ENCODE peak calls at places on chromosomes 1 and 21, in nine cellular contexts. C is testis, F is fibroblast of lung, U is WERI-Rb-1, D is IMR-90, A is astrocyte of the spinal cord, M is neural progenitor cell, G is HCT116, X is A673. E is an unnamed sample.

GRCh38 chr1:41980872-41981653 is 62.3 kb upstream of the HIVEP3 start:
- DNase-seq in C (no peak), F (no peak), U (no peak), D (no peak), A (peak; percentile 14), M (no peak), G (no peak), X (no peak), E (no peak)

GRCh38 chr1:151831256-151831591 is 378 bp downstream of the RORC start:
- DNase-seq in C (no peak), F (no peak), U (no peak), D (no peak), A (no peak), M (no peak), G (no peak), X (no peak), E (no peak)

GRCh38 chr1:155453141-155453540 is 109.5 kb downstream of the ASH1L start:
- DNase-seq in C (no peak), F (no peak), U (no peak), D (no peak), A (no peak), M (no peak), G (no peak), X (no peak), E (no peak)

GRCh38 chr1:29511436-29511835 is 275.1 kb downstream of the PTPRU start:
- DNase-seq in C (peak; percentile 4), F (no peak), U (no peak), D (no peak), A (no peak), M (no peak), G (no peak), X (no peak), E (no peak)

GRCh38 chr1:202189012-202189790 is 4.4 kb upstream of the LGR6 start:
- DNase-seq in C (peak; percentile 86), F (peak; percentile 53), U (peak; percentile 98), D (peak; percentile 40), A (peak; percentile 31), M (peak; percentile 92), G (no peak), X (peak; percentile 81), E (no peak)

GRCh38 chr1:7971024-7971423 is 9.5 kb downstream of the PARK7 start:
- DNase-seq in C (no peak), F (no peak), U (no peak), D (no peak), A (no peak), M (no peak), G (no peak), X (no peak), E (no peak)

GRCh38 chr1:206579747-206580437 is 32.4 kb downstream of the EIF2D start:
- DNase-seq in C (peak; percentile 48), F (no peak), U (no peak), D (peak; percentile 22), A (peak; percentile 50), M (no peak), G (no peak), X (no peak), E (no peak)

GRCh38 chr21:45536301-45537081 is 5.7 kb downstream of the SLC19A1 start:
- DNase-seq in C (no peak), F (no peak), U (peak; percentile 95), D (no peak), A (no peak), M (peak; percentile 49), G (no peak), X (no peak), E (no peak)

GRCh38 chr1:168783831-168784230 is 54.8 kb upstream of the DPT start:
- DNase-seq in C (peak; percentile 36), F (peak; percentile 28), U (no peak), D (no peak), A (no peak), M (no peak), G (no peak), X (no peak), E (no peak)

GRCh38 chr21:20946701-20947100 is 51.5 kb upstream of the NCAM2 start:
- DNase-seq in C (no peak), F (no peak), U (no peak), D (no peak), A (no peak), M (no peak), G (no peak), X (no peak), E (no peak)

DNA sequence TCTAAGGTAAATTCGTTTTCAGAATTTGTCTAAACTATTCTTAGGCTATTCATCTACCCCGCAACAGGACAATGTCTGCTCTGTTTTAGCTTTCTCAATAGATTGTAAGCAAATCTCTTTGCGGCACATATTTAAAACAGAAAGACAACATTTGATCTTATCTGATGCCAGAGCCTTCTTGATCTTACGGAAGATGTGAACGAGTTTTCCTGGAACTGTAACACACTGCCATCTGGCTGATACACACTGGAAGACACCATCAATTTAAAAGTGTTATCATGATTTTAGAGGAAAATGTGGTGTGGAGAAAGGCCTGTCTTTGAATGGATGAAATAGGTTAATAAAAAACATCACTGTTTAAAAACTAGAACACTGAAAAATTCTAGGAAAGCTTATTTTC is 36.1 kb downstream of the COA6 start:
- DNase-seq in C (no peak), F (peak; percentile 21), U (no peak), D (peak; percentile 8), A (no peak), M (no peak), G (no peak), X (peak; percentile 10), E (no peak)
- TF ChIP-seq CTCF in C (no peak), F (peak; percentile 21), U (peak; percentile 14), D (no peak), A (peak; percentile 5), M (peak; percentile 29), G (peak; percentile 24), X (peak; percentile 45), E (no peak)

DNA sequence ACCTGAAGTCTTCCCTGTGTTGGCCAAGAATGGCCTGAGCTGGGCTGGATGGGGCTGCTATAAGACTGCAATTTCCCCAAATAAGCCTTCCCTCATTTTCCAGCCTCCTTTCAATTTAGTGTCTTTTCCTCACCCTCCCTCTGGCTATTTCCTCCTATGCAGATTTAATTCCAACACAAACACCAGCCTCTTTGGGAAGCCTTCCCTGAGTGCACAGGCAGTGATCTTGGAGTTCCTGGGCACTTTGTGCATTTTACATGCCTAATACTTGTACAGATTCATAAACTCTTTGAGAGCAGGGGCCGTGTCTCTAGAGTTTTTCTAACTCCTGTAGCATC is 91.1 kb upstream of the TLR5 start:
- DNase-seq in C (no peak), F (no peak), U (no peak), D (no peak), A (no peak), M (no peak), G (no peak), X (no peak), E (no peak)
- H3K4me3 ChIP-seq in C (no peak overlapping the region), F (no peak overlapping the region), U (no peak overlapping the region), D (no peak overlapping the region), A (no peak overlapping the region), M (no peak overlapping the region), G (no peak overlapping the region), X (no peak overlapping the region), E (no peak overlapping the region)

GRCh38 chr1:52751589-52752306 is 25.5 kb downstream of the ZYG11B start:
- DNase-seq in C (peak; percentile 82), F (peak; percentile 20), U (no peak), D (peak; percentile 60), A (peak; percentile 39), M (no peak), G (no peak), X (peak; percentile 56), E (no peak)

GRCh38 chr1:52752427-52752826 is 26.2 kb downstream of the ZYG11B start:
- DNase-seq in C (no peak), F (no peak), U (no peak), D (peak; percentile 35), A (no peak), M (no peak), G (no peak), X (no peak), E (no peak)

GRCh38 chr1:52746189-52746588 is 19.9 kb downstream of the ZYG11B start:
- DNase-seq in C (no peak), F (no peak), U (no peak), D (no peak), A (no peak), M (no peak), G (no peak), X (no peak), E (no peak)

GRCh38 chr1:52747450-52747849 is 21.2 kb downstream of the ZYG11B start:
- DNase-seq in C (no peak), F (no peak), U (no peak), D (peak; percentile 23), A (no peak), M (no peak), G (no peak), X (no peak), E (no peak)

DNA sequence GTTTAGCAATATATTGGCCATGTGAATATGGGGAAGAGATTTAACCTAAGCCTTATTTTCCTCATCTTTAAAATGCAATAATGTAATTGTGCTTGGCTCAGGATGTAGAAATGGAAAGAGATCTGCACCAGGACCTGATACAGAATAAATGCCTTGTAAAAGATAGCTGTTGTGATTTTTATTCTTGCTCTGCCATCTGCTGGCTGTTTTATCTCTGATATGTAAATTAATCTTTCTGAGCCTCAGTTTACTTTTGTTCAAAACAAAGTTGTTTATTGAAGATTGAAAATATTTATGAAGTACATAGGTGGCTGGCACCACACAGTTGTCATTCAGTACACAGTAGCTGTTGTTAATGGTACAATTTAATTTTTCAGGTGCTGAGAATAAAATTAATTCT is 21.9 kb downstream of the ZYG11B start:
- DNase-seq in C (no peak), F (peak; percentile 13), U (no peak), D (no peak), A (no peak), M (no peak), G (no peak), X (no peak), E (no peak)
- TF ChIP-seq CTCF in C (peak; percentile 15), F (peak; percentile 2), U (no peak), D (peak; percentile 33), A (peak; percentile 19), M (peak; percentile 18), G (peak; percentile 24), X (peak; percentile 45), E (no peak)

DNA sequence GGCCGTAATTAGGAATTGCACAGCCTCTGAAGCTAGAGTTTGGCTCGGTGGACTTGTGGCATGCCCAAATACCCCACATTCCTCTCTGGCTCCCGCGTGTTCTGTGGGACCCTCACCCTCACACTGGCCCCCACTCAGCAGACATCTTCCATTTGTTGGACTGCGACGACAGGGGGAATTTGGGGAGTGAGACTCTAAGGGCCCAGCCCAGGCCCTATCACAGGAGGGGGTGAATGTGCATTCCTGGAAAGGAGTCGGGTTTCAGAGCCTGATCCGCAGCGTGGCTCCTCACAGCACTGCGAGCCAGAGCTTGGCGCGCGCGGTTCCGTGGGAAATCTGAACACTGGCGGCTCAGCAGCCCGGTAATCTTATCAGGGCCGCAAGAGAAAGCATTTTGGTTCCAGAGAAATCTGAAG is 5.2 kb downstream of the RCSD1 start:
- DNase-seq in C (peak; percentile 70), F (no peak), U (peak; percentile 17), D (no peak), A (no peak), M (peak; percentile 87), G (no peak), X (no peak), E (no peak)
- H3K4me3 ChIP-seq in C (no peak overlapping the region), F (no peak overlapping the region), U (peak overlapping the region; percentile 10), D (no peak overlapping the region), A (no peak overlapping the region), M (peak overlapping the region; percentile 18), G (no peak overlapping the region), X (no peak overlapping the region), E (no peak overlapping the region)

DNA sequence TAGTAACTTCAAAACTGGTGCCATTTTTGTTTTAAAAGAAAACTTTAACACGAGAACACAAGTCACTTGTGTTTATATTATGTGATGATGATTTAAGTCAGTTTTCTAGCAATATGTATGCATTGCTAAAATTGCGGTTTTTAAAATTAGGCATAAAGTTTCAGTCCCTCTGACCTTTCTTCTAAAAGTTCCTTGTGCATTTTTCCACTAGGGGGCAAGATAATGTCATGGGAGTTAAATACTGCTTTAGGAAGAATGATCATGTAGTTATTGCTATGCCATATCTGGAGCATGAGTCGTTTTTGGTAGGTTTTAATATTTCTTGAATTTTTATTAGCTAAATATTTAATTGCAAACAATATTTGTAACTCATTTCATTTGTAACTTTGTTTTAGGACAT is 10.7 kb downstream of the CDC7 start:
- DNase-seq in C (no peak), F (peak; percentile 85), U (no peak), D (peak; percentile 68), A (peak; percentile 50), M (peak; percentile 54), G (peak; percentile 16), X (peak; percentile 66), E (no peak)
- TF ChIP-seq CTCF in C (peak; percentile 65), F (peak; percentile 68), U (no peak), D (peak; percentile 68), A (peak; percentile 63), M (peak; percentile 72), G (peak; percentile 55), X (peak; percentile 71), E (peak; percentile 45)

E was measured in HFF-Myc.